ENCODE peak calls at places on chromosomes 4 and X, in four cellular contexts. G is fibroblast of lung, C is hepatocyte, Q is HCT116. I is an unnamed sample. For H4K20me1 and H3K9me3, the result is how much of the 10 kb centered on the place peaks cover.

GRCh38 chr4:3291969-3292570 is 751 bp upstream of the RGS12 start:
- DNase-seq in G (peak), C (peak), Q (peak), I (peak)

GRCh38 chr4:80036949-80037348 is 36.1 kb downstream of the ANTXR2 start:
- DNase-seq in G (peak), C (peak), Q (no peak), I (no peak)

GRCh38 chrX:64186974-64187761 is 18.3 kb downstream of the AMER1 start:
- DNase-seq in G (no peak), C (no peak), Q (no peak), I (no peak)

GRCh38 chr4:77861500-77861899 is 1.1 kb upstream of the MRPL1 start:
- DNase-seq in G (no peak), C (no peak), Q (no peak), I (no peak)

GRCh38 chr4:53586121-53586816 is 5.0 kb downstream of the LNX1 start:
- DNase-seq in G (peak), C (no peak), Q (no peak), I (no peak)

GRCh38 chr4:110475881-110476818 is at the start of gene ENPEP:
- DNase-seq in G (peak), C (peak), Q (no peak), I (no peak)

GRCh38 chrX:9566150-9566621 is 101.3 kb downstream of the TBL1X start:
- DNase-seq in G (peak), C (peak), Q (peak), I (no peak)

GRCh38 chr4:153222790-153223417 is 18.7 kb downstream of the TRIM2 start:
- DNase-seq in G (peak), C (peak), Q (no peak), I (no peak)

GRCh38 chrX:38346150-38346549 is 6.3 kb upstream of the OTC start:
- DNase-seq in G (no peak), C (no peak), Q (no peak), I (no peak)

GRCh38 chrX:154082396-154083133 is 15.0 kb downstream of the MECP2 start:
- DNase-seq in G (peak), C (peak), Q (no peak), I (peak)

GRCh38 chrX:45715787-45716186 is 515.1 kb upstream of the DIPK2B start:
- DNase-seq in G (no peak), C (no peak), Q (no peak), I (no peak)

GRCh38 chr4:175562111-175562510 is 250.0 kb downstream of the GPM6A start:
- DNase-seq in G (no peak), C (no peak), Q (no peak), I (no peak)

GRCh38 chr4:14863420-14864364 is 138.6 kb upstream of the CPEB2 start:
- DNase-seq in G (no peak), C (no peak), Q (no peak), I (no peak)

GRCh38 chrX:39984191-39984956 is 113.4 kb downstream of the BCOR start:
- DNase-seq in G (peak), C (peak), Q (no peak), I (no peak)

GRCh38 chr4:165207431-165208321 is at the start of gene KLHL2:
- DNase-seq in G (peak), C (peak), Q (no peak), I (no peak)

GRCh38 chr4:33825685-33826084 is 2418.6 kb downstream of the ARAP2 start:
- DNase-seq in G (no peak), C (no peak), Q (no peak), I (no peak)
- H4K20me1 ChIP-seq in G (under half), C (under half), Q (under half), I (under half)

GRCh38 chr4:166875821-166876220 is 358.5 kb downstream of the SPOCK3 start:
- DNase-seq in G (no peak), C (no peak), Q (no peak), I (no peak)
- H2AFZ ChIP-seq in G (no peak), C (no peak), Q (no peak), I (peak)

GRCh38 chrX:53373307-53373706 is 49.1 kb downstream of the SMC1A start:
- DNase-seq in G (no peak), C (no peak), Q (no peak), I (no peak)

GRCh38 chrX:53379008-53379710 is 43.3 kb downstream of the SMC1A start:
- DNase-seq in G (no peak), C (no peak), Q (no peak), I (no peak)

GRCh38 chrX:53377464-53377863 is 45.0 kb downstream of the SMC1A start:
- DNase-seq in G (no peak), C (no peak), Q (no peak), I (no peak)

GRCh38 chrX:53374923-53375322 is 47.5 kb downstream of the SMC1A start:
- DNase-seq in G (no peak), C (no peak), Q (no peak), I (no peak)

DNA sequence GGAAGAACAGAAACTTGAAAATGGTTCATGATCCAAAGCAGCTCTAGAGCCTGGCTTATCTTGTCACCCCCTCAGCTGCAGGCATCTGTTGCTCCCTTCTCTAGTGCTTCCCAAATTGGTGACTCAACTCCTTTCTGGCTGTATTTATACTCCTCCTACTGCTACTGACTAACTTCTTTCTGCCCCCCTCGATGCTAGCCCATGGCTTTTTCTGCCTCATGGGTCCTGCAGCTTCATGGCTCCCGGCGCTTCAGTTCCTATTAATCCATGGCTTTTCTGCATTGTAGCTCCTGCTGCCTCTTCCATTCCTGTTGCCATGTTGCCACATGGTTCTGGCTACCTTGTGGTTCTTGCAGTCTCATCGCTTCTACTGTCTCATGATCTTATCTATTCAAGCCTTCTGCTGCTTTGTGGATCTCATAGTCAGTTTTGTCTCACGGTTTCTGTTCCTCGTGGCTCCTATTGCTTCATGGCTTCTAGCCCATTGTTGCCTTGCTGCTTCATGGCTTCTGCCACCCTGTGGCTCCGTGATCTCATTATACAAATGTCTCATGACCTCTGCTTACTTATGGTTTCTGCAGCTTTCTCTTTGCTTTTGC is 48.1 kb downstream of the SMC1A start:
- DNase-seq in G (no peak), C (no peak), Q (no peak), I (no peak)
- H3K9me3 ChIP-seq in G (under half), C (under half), Q (under half), I (under half)

DNA sequence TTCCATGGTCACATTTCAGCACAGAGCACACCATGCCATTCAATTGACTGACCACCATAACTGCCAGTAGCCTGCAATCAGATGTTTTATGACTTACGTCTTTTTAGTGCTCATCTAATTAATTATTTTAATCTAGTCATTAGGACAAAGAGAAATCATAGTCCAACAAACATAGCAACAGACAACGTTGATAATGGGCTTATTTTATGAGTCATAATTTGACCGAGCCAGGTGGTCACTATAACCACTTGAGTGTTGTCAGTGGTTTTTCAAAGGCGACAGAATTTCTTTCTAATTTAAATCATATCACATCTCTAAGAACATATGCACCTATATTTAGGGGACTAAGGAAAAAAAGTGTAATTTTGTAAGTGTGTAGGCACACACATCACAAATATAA is 1.9 kb downstream of the SEC24D start:
- DNase-seq in G (no peak), C (no peak), Q (no peak), I (no peak)
- H4K20me1 ChIP-seq in G (under half), C (under half), Q (under half), I (under half)

GRCh38 chrX:140713174-140713539 is 3.6 kb downstream of the LINC00632 start:
- DNase-seq in G (no peak), C (no peak), Q (no peak), I (no peak)
- H2AFZ ChIP-seq in G (no peak), C (no peak), Q (no peak), I (no peak)

DNA sequence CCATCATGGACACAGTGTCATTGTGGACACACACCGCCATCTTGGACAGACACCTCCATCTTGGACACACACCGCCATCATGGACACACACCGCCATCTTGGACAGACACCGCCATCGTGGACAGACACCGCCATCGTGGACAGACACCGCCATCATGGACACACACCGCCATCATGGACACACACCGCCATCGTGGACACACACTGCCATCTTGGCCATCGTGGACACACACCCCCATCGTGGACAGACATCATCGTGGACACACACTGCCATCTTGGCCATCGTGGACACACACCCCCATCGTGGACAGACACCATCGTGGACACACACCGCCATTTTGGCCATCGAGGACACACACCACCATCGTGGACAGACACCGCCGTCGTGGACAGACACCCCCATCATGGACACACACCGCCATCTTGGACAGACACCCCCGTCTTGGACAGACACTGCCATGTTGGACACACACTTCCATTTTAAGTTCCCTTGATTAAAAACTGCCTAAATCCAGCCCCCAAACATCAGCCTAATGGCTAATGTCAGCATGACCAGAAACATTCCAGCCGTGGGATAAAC is 9.1 kb downstream of the ASMTL start:
- DNase-seq in G (no peak), C (no peak), Q (no peak), I (no peak)
- H3K9me3 ChIP-seq in G (under half), C (under half), Q (under half), I (under half)

GRCh38 chr4:48372272-48372671 is 30.9 kb downstream of the SLAIN2 start:
- DNase-seq in G (no peak), C (no peak), Q (no peak), I (no peak)
- H4K20me1 ChIP-seq in G (under half), C (under half), Q (under half), I (under half)

I was measured in PC-9.